ENCODE peak calls at places on chromosomes 16 and 17, in seven cellular contexts. E is sigmoid colon, G is fibroblast of gingiva, Q is NCI-H2171 treated with DMSO at 0.1 percent for 48 hours, T is GDM1, P is lower lobe of right lung, O is posterior vena cava. J is an unnamed sample.

GRCh38 chr17:64001763-64002529 is 3.8 kb downstream of the PRR29 start:
- DNase-seq in E (peak; percentile 84), G (peak; percentile 57), Q (no peak), T (no peak), P (peak; percentile 79), O (peak; percentile 94), J (peak; percentile 91)

GRCh38 chr17:77734371-77735050 is 224.0 kb upstream of the TNRC6C start:
- DNase-seq in E (peak; percentile 98), G (peak; percentile 81), Q (peak; percentile 89), T (no peak), P (peak; percentile 70), O (peak; percentile 96), J (peak; percentile 93)

GRCh38 chr16:20799599-20799998 is 6.7 kb downstream of the ERI2 start:
- DNase-seq in E (no peak), G (peak; percentile 42), Q (peak; percentile 42), T (no peak), P (no peak), O (no peak), J (no peak)

GRCh38 chr16:87635541-87636049 is 33.3 kb downstream of the JPH3 start:
- DNase-seq in E (peak; percentile 77), G (peak; percentile 31), Q (peak; percentile 69), T (peak; percentile 17), P (peak; percentile 76), O (peak; percentile 88), J (no peak)

GRCh38 chr17:64651889-64652288 is 10.2 kb downstream of the SMURF2 start:
- DNase-seq in E (no peak), G (no peak), Q (no peak), T (no peak), P (no peak), O (no peak), J (no peak)

GRCh38 chr16:69241911-69242310 is 54.9 kb downstream of the SNTB2 start:
- DNase-seq in E (no peak), G (peak; percentile 19), Q (no peak), T (no peak), P (no peak), O (no peak), J (no peak)

GRCh38 chr17:78933025-78933958 is 8.1 kb upstream of the TIMP2 start:
- DNase-seq in E (peak; percentile 88), G (peak; percentile 96), Q (peak; percentile 60), T (peak; percentile 50), P (no peak), O (peak; percentile 90), J (no peak)

GRCh38 chr17:80270836-80271235 is 10.2 kb downstream of the RNF213 start:
- DNase-seq in E (no peak), G (no peak), Q (no peak), T (no peak), P (no peak), O (no peak), J (no peak)

GRCh38 chr17:38507436-38507835 is 79.2 kb downstream of the ARHGAP23 start:
- DNase-seq in E (no peak), G (no peak), Q (no peak), T (no peak), P (no peak), O (no peak), J (no peak)

GRCh38 chr17:34357398-34357797 is 1.1 kb downstream of the CCL13 start:
- DNase-seq in E (no peak), G (no peak), Q (no peak), T (no peak), P (no peak), O (no peak), J (no peak)

GRCh38 chr17:41917192-41917591 is 1.6 kb downstream of the ACLY start:
- DNase-seq in E (no peak), G (peak; percentile 74), Q (no peak), T (no peak), P (no peak), O (no peak), J (no peak)

GRCh38 chr17:13351046-13351445 is 250.7 kb downstream of the HS3ST3A1 start:
- DNase-seq in E (no peak), G (peak; percentile 70), Q (no peak), T (no peak), P (no peak), O (no peak), J (no peak)

GRCh38 chr17:36608794-36609497 is 7.6 kb downstream of the MRM1 start:
- DNase-seq in E (no peak), G (peak; percentile 56), Q (peak; percentile 93), T (no peak), P (peak; percentile 50), O (no peak), J (no peak)

GRCh38 chr16:11788914-11789313 is 8.1 kb downstream of the ZC3H7A start:
- DNase-seq in E (no peak), G (no peak), Q (no peak), T (no peak), P (no peak), O (no peak), J (peak; percentile 5)

GRCh38 chr17:42333053-42333452 is 44.8 kb downstream of the STAT5A start:
- DNase-seq in E (no peak), G (no peak), Q (peak; percentile 79), T (no peak), P (no peak), O (no peak), J (no peak)

GRCh38 chr16:83549836-83550569 is 257.8 kb upstream of the HSBP1 start:
- DNase-seq in E (no peak), G (no peak), Q (no peak), T (no peak), P (no peak), O (no peak), J (no peak)